ENCODE peak calls at places on chromosomes 13 and 19, in five cellular contexts. One of them, this sample, is unnamed.

GRCh38 chr13:91155512-91156114 is 191.9 kb upstream of the MIR17HG start:
- DNase-seq in mammary epithelial cell: no peak
- DNase-seq in psoas muscle: no peak
- DNase-seq in HL-60: no peak
- DNase-seq in heart left ventricle: no peak
- DNase-seq in this sample: no peak

GRCh38 chr19:19542507-19542906 is 4.4 kb downstream of the CILP2 start:
- DNase-seq in psoas muscle: no peak
- DNase-seq in HL-60: peak; percentile 95
- DNase-seq in mammary epithelial cell: no peak
- DNase-seq in heart left ventricle: no peak
- DNase-seq in this sample: no peak

GRCh38 chr13:55307909-55308308 is 1832.8 kb upstream of the PRR20A start:
- DNase-seq in heart left ventricle: no peak
- DNase-seq in mammary epithelial cell: no peak
- DNase-seq in psoas muscle: no peak
- DNase-seq in HL-60: no peak
- DNase-seq in this sample: no peak

GRCh38 chr13:19150712-19151228 is 30.9 kb downstream of the TUBA3C start:
- DNase-seq in psoas muscle: peak; percentile 66
- DNase-seq in HL-60: no peak
- DNase-seq in mammary epithelial cell: no peak
- DNase-seq in heart left ventricle: peak; percentile 46
- DNase-seq in this sample: no peak

GRCh38 chr19:43315851-43316250 is 37.6 kb upstream of the CD177 start:
- DNase-seq in HL-60: no peak
- DNase-seq in mammary epithelial cell: no peak
- DNase-seq in psoas muscle: no peak
- DNase-seq in heart left ventricle: no peak
- DNase-seq in this sample: no peak

GRCh38 chr19:40982594-40983101 is 8.4 kb upstream of the CYP2B6 start:
- DNase-seq in HL-60: no peak
- DNase-seq in heart left ventricle: no peak
- DNase-seq in mammary epithelial cell: peak; percentile 18
- DNase-seq in psoas muscle: no peak
- DNase-seq in this sample: no peak

GRCh38 chr19:1424182-1424955 is 13.8 kb upstream of the RPS15 start:
- DNase-seq in mammary epithelial cell: no peak
- DNase-seq in psoas muscle: no peak
- DNase-seq in HL-60: no peak
- DNase-seq in heart left ventricle: no peak
- DNase-seq in this sample: no peak

GRCh38 chr13:26909515-26909914 is 148.9 kb upstream of the GPR12 start:
- DNase-seq in HL-60: no peak
- DNase-seq in psoas muscle: no peak
- DNase-seq in heart left ventricle: no peak
- DNase-seq in mammary epithelial cell: no peak
- DNase-seq in this sample: no peak

GRCh38 chr19:13507053-13507611 is 853 bp upstream of the CACNA1A start:
- DNase-seq in psoas muscle: no peak
- DNase-seq in HL-60: no peak
- DNase-seq in heart left ventricle: no peak
- DNase-seq in mammary epithelial cell: no peak
- DNase-seq in this sample: no peak

GRCh38 chr13:34750078-34750703 is 191.9 kb upstream of the NBEA start:
- DNase-seq in psoas muscle: no peak
- DNase-seq in HL-60: no peak
- DNase-seq in mammary epithelial cell: peak; percentile 28
- DNase-seq in heart left ventricle: peak; percentile 33
- DNase-seq in this sample: peak; percentile 2

GRCh38 chr19:41352279-41352608 is 1.5 kb downstream of the TGFB1 start:
- DNase-seq in heart left ventricle: no peak
- DNase-seq in psoas muscle: no peak
- DNase-seq in HL-60: no peak
- DNase-seq in mammary epithelial cell: no peak
- DNase-seq in this sample: no peak

GRCh38 chr19:1425102-1425842 is 12.9 kb upstream of the RPS15 start:
- DNase-seq in HL-60: peak; percentile 43
- DNase-seq in heart left ventricle: no peak
- DNase-seq in psoas muscle: no peak
- DNase-seq in mammary epithelial cell: no peak
- DNase-seq in this sample: no peak

GRCh38 chr13:40149611-40150283 is 494.3 kb downstream of the COG6 start:
- DNase-seq in HL-60: no peak
- DNase-seq in mammary epithelial cell: peak; percentile 82
- DNase-seq in heart left ventricle: peak; percentile 40
- DNase-seq in psoas muscle: no peak
- DNase-seq in this sample: no peak

GRCh38 chr13:21964686-21965085 is 293.8 kb downstream of the FGF9 start:
- DNase-seq in mammary epithelial cell: no peak
- DNase-seq in HL-60: no peak
- DNase-seq in heart left ventricle: no peak
- DNase-seq in psoas muscle: no peak
- DNase-seq in this sample: no peak

GRCh38 chr13:103615778-103616177 is 549.6 kb upstream of the SLC10A2 start:
- DNase-seq in heart left ventricle: no peak
- DNase-seq in psoas muscle: no peak
- DNase-seq in mammary epithelial cell: no peak
- DNase-seq in HL-60: no peak
- DNase-seq in this sample: no peak

GRCh38 chr13:110714798-110715394 is 1.4 kb downstream of the ING1 start:
- DNase-seq in heart left ventricle: peak; percentile 66
- DNase-seq in psoas muscle: peak; percentile 78
- DNase-seq in mammary epithelial cell: no peak
- DNase-seq in HL-60: peak; percentile 60
- DNase-seq in this sample: no peak

GRCh38 chr19:33771308-33772101 is 25.2 kb upstream of the KCTD15 start:
- DNase-seq in heart left ventricle: peak; percentile 54
- DNase-seq in HL-60: peak; percentile 68
- DNase-seq in mammary epithelial cell: peak; percentile 36
- DNase-seq in psoas muscle: peak; percentile 82
- DNase-seq in this sample: peak; percentile 38

GRCh38 chr19:45508681-45508930 is 1.3 kb downstream of the VASP start:
- DNase-seq in psoas muscle: no peak
- DNase-seq in HL-60: no peak
- DNase-seq in heart left ventricle: no peak
- DNase-seq in mammary epithelial cell: no peak
- DNase-seq in this sample: no peak

GRCh38 chr19:46471116-46471733 is at the start of gene PNMA8A:
- DNase-seq in psoas muscle: peak; percentile 79
- DNase-seq in mammary epithelial cell: no peak
- DNase-seq in heart left ventricle: peak; percentile 90
- DNase-seq in HL-60: no peak
- DNase-seq in this sample: no peak

GRCh38 chr19:475360-475759 is 14.5 kb upstream of the SHC2 start:
- DNase-seq in HL-60: no peak
- DNase-seq in mammary epithelial cell: no peak
- DNase-seq in heart left ventricle: no peak
- DNase-seq in psoas muscle: no peak
- DNase-seq in this sample: no peak

GRCh38 chr13:114288157-114288591 is 6.8 kb downstream of the UPF3A start:
- DNase-seq in heart left ventricle: no peak
- DNase-seq in mammary epithelial cell: no peak
- DNase-seq in HL-60: no peak
- DNase-seq in psoas muscle: no peak
- DNase-seq in this sample: no peak

GRCh38 chr19:37931941-37932655 is 25.1 kb downstream of the SIPA1L3 start:
- DNase-seq in HL-60: peak; percentile 85
- DNase-seq in heart left ventricle: no peak
- DNase-seq in psoas muscle: peak; percentile 58
- DNase-seq in mammary epithelial cell: peak; percentile 98
- DNase-seq in this sample: peak; percentile 71

GRCh38 chr19:18437481-18438330 is at the start of gene ISYNA1:
- DNase-seq in psoas muscle: peak; percentile 76
- DNase-seq in heart left ventricle: peak; percentile 59
- DNase-seq in HL-60: no peak
- DNase-seq in mammary epithelial cell: no peak
- DNase-seq in this sample: peak; percentile 66

GRCh38 chr19:39093761-39094160 is 9.6 kb downstream of the ACP7 start:
- DNase-seq in heart left ventricle: no peak
- DNase-seq in mammary epithelial cell: peak; percentile 56
- DNase-seq in HL-60: no peak
- DNase-seq in psoas muscle: no peak
- DNase-seq in this sample: no peak

GRCh38 chr19:50495020-50495531 is 15.9 kb downstream of the JOSD2 start:
- DNase-seq in heart left ventricle: no peak
- DNase-seq in HL-60: no peak
- DNase-seq in mammary epithelial cell: no peak
- DNase-seq in psoas muscle: no peak
- DNase-seq in this sample: no peak
- H3K4me3 ChIP-seq in heart left ventricle: no peak overlapping the region
- H3K4me3 ChIP-seq in HL-60: no peak overlapping the region
- H3K4me3 ChIP-seq in mammary epithelial cell: no peak overlapping the region
- H3K4me3 ChIP-seq in psoas muscle: no peak overlapping the region
- H3K4me3 ChIP-seq in this sample: no peak overlapping the region

GRCh38 chr19:2578391-2578826 is 102.5 kb downstream of the GADD45B start:
- DNase-seq in mammary epithelial cell: peak; percentile 24
- DNase-seq in HL-60: no peak
- DNase-seq in heart left ventricle: peak; percentile 42
- DNase-seq in psoas muscle: peak; percentile 59
- DNase-seq in this sample: no peak

GRCh38 chr19:2578911-2579677 is 103.2 kb downstream of the GADD45B start:
- DNase-seq in psoas muscle: peak; percentile 94
- DNase-seq in heart left ventricle: peak; percentile 91
- DNase-seq in HL-60: peak; percentile 75
- DNase-seq in mammary epithelial cell: peak; percentile 69
- DNase-seq in this sample: peak; percentile 83

GRCh38 chr19:2579678-2580280 is 103.9 kb downstream of the GADD45B start:
- DNase-seq in psoas muscle: peak; percentile 51
- DNase-seq in heart left ventricle: no peak
- DNase-seq in mammary epithelial cell: no peak
- DNase-seq in HL-60: no peak
- DNase-seq in this sample: no peak

GRCh38 chr19:2575734-2576481 is 100.0 kb downstream of the GADD45B start:
- DNase-seq in HL-60: no peak
- DNase-seq in mammary epithelial cell: no peak
- DNase-seq in heart left ventricle: peak; percentile 91
- DNase-seq in psoas muscle: peak; percentile 94
- DNase-seq in this sample: no peak

DNA sequence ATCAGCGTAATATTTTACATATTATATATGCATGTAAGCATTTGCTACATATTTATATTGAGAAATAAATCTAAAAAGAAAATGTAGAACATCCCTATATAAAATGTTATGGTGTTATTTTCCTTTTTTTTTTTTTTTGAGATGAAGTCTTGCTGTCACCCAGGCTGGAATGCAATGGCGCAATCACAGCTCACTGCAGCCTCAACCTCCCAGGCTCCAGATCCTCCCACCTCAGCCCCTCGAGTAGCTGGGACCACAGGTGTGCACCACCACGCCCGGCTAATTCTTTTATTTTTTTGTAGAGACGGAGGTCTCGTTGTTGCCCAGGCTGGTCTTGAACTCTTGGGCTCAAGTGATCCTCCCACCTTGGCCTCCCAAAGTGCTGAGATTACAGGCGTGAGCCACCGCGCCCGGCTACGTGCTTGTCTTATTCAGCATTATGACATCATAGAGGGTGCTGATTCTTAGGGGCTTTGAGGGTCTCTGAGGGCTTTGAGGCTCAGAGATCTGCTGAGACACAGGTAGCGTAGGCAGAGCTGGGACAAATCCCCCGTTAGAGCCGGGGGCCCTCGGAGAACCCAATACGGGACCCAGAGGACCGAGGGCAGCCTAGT is 101.9 kb downstream of the GADD45B start:
- DNase-seq in mammary epithelial cell: no peak
- DNase-seq in heart left ventricle: no peak
- DNase-seq in HL-60: no peak
- DNase-seq in psoas muscle: no peak
- DNase-seq in this sample: no peak
- H3K4me3 ChIP-seq in mammary epithelial cell: no peak overlapping the region
- H3K4me3 ChIP-seq in heart left ventricle: no peak overlapping the region
- H3K4me3 ChIP-seq in HL-60: no peak overlapping the region
- H3K4me3 ChIP-seq in psoas muscle: no peak overlapping the region
- H3K4me3 ChIP-seq in this sample: no peak overlapping the region

GRCh38 chr19:2678043-2678671 is 24.3 kb downstream of the GNG7 start:
- DNase-seq in HL-60: peak; percentile 49
- DNase-seq in mammary epithelial cell: no peak
- DNase-seq in psoas muscle: no peak
- DNase-seq in heart left ventricle: no peak
- DNase-seq in this sample: peak; percentile 53

GRCh38 chr19:2679439-2679838 is 23.1 kb downstream of the GNG7 start:
- DNase-seq in psoas muscle: no peak
- DNase-seq in HL-60: no peak
- DNase-seq in mammary epithelial cell: no peak
- DNase-seq in heart left ventricle: no peak
- DNase-seq in this sample: no peak

GRCh38 chr19:2683430-2683995 is 19.0 kb downstream of the GNG7 start:
- DNase-seq in mammary epithelial cell: no peak
- DNase-seq in HL-60: no peak
- DNase-seq in psoas muscle: no peak
- DNase-seq in heart left ventricle: no peak
- DNase-seq in this sample: no peak

GRCh38 chr19:2685204-2685704 is 17.2 kb downstream of the GNG7 start:
- DNase-seq in HL-60: no peak
- DNase-seq in mammary epithelial cell: no peak
- DNase-seq in heart left ventricle: no peak
- DNase-seq in psoas muscle: no peak
- DNase-seq in this sample: no peak

DNA sequence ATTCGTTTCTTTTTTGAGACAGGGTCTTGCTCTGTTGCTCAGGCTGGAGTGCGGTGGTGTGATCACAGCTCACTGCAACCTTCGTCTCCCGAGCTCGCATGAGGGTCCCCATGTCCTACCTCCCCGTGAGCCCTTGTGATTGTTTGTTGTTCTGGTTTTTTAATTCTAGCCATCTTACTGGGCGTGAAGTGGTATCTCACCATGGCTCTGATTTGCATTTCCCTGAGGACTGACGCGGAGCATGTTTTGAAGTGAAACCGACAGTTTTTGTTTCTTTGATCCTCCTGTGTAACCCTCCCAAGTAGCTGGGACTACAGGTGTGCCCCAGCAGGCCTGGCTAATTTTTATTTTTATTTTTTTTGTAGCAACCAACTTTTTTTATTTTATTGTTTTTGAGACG is 21.7 kb downstream of the GNG7 start:
- DNase-seq in HL-60: no peak
- DNase-seq in heart left ventricle: no peak
- DNase-seq in psoas muscle: no peak
- DNase-seq in mammary epithelial cell: no peak
- DNase-seq in this sample: peak; percentile 81
- H3K4me3 ChIP-seq in HL-60: no peak overlapping the region
- H3K4me3 ChIP-seq in heart left ventricle: no peak overlapping the region
- H3K4me3 ChIP-seq in psoas muscle: no peak overlapping the region
- H3K4me3 ChIP-seq in mammary epithelial cell: no peak overlapping the region
- H3K4me3 ChIP-seq in this sample: no peak overlapping the region

GRCh38 chr13:37595162-37595561 is 3.4 kb downstream of the POSTN start:
- DNase-seq in mammary epithelial cell: peak; percentile 45
- DNase-seq in heart left ventricle: no peak
- DNase-seq in HL-60: no peak
- DNase-seq in psoas muscle: no peak
- DNase-seq in this sample: no peak

GRCh38 chr13:37597477-37597876 is 1.1 kb downstream of the POSTN start:
- DNase-seq in mammary epithelial cell: no peak
- DNase-seq in HL-60: no peak
- DNase-seq in psoas muscle: no peak
- DNase-seq in heart left ventricle: no peak
- DNase-seq in this sample: no peak

GRCh38 chr13:37599509-37599908 is 941 bp upstream of the POSTN start:
- DNase-seq in heart left ventricle: no peak
- DNase-seq in HL-60: no peak
- DNase-seq in psoas muscle: no peak
- DNase-seq in mammary epithelial cell: no peak
- DNase-seq in this sample: no peak

GRCh38 chr13:37602743-37603381 is 4.3 kb upstream of the POSTN start:
- DNase-seq in mammary epithelial cell: no peak
- DNase-seq in heart left ventricle: no peak
- DNase-seq in HL-60: no peak
- DNase-seq in psoas muscle: no peak
- DNase-seq in this sample: no peak

GRCh38 chr13:37598572-37598971 is at the start of gene POSTN:
- DNase-seq in mammary epithelial cell: no peak
- DNase-seq in psoas muscle: no peak
- DNase-seq in heart left ventricle: no peak
- DNase-seq in HL-60: no peak
- DNase-seq in this sample: no peak
- H3K4me3 ChIP-seq in mammary epithelial cell: no peak within 1 kb of the TSS
- H3K4me3 ChIP-seq in psoas muscle: no peak within 1 kb of the TSS
- H3K4me3 ChIP-seq in heart left ventricle: peak within 1 kb of the TSS; percentile 38
- H3K4me3 ChIP-seq in HL-60: no peak within 1 kb of the TSS
- H3K4me3 ChIP-seq in this sample: no peak within 1 kb of the TSS

This sample was measured in GM06990.